ENCODE peak calls at places on chromosomes 7 and 10, in four cellular contexts. P is IMR-90, K is neuronal stem cell, O is mesenchymal stem cell. I is an unnamed sample.
A peak's percentile ranks its signal among the peaks of the same experiment; 100 is the strongest.

GRCh38 chr7:26857534-26858228 is 6.7 kb downstream of the SKAP2 start:
- DNase-seq in K (peak; percentile 65), O (peak; percentile 42), P (peak; percentile 67), I (no peak)

GRCh38 chr10:110209399-110209925 is 2.1 kb downstream of the MXI1 start:
- DNase-seq in O (peak; percentile 79), K (peak; percentile 38), P (peak; percentile 65), I (peak; percentile 95)

GRCh38 chr7:125127304-125127703 is 197.7 kb upstream of the POT1 start:
- DNase-seq in O (no peak), K (no peak), P (no peak), I (no peak)

GRCh38 chr10:78903351-78903940 is 165.3 kb upstream of the ZMIZ1 start:
- DNase-seq in O (no peak), P (no peak), K (no peak), I (no peak)

GRCh38 chr7:2639994-2640830 is 8.4 kb downstream of the TTYH3 start:
- DNase-seq in K (no peak), P (no peak), O (no peak), I (peak; percentile 74)

GRCh38 chr7:102431617-102432298 is 1.6 kb upstream of the ORAI2 start:
- DNase-seq in P (no peak), K (no peak), O (peak; percentile 41), I (peak; percentile 48)

GRCh38 chr7:70833726-70834125 is 298.2 kb upstream of the GALNT17 start:
- DNase-seq in K (no peak), P (peak; percentile 69), O (no peak), I (no peak)

GRCh38 chr10:125123363-125124113 is 36.8 kb downstream of the CTBP2 start:
- DNase-seq in K (no peak), O (peak; percentile 74), P (peak; percentile 69), I (peak; percentile 55)

GRCh38 chr7:157993406-157994105 is 594.1 kb downstream of the PTPRN2 start:
- DNase-seq in K (no peak), P (no peak), O (no peak), I (no peak)

GRCh38 chr7:79876769-79877362 is 257.8 kb upstream of the GNAI1 start:
- DNase-seq in O (peak; percentile 95), K (no peak), P (peak; percentile 99), I (no peak)

DNA sequence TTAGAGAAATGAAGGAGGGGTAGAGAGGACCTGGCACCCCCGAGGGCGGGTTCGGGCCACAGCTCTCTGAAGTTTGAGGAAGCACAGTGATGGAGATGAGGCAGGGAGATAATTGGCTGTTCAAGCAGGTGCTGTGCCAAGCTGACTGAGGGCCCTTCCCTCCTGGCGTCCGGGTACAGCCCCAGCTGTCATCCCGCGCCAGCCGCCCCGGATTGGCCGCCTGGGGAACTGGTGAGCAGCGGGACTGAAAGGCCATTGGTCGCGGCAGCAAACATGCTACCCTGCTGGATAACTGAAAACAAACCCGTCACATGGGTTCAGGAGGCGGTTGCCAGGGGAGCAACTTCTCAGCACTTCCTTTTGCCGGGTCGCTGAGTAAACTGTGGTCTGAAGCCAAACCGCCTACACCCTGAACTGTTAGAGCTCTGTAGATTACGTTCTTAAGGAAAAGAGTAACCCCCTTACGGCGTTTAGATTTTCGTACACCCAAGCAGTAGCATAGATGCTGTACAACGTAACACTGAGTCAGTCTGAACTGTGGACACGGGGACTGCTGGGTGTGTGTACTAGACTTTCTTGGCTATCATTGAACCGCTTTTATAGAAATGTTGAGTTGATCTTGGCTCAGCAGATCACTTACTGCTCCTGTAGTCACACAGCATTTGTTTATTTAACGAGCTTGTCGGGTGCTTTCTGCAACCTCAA is 1.3 kb downstream of the INSIG1 start:
- DNase-seq in K (peak; percentile 78), P (peak; percentile 98), O (peak; percentile 95), I (peak; percentile 80)
- H3K4me2 ChIP-seq in K (peak overlapping the region; percentile 64), P (peak overlapping the region; percentile 87), O (peak overlapping the region; percentile 94), I (peak overlapping the region; percentile 76)

GRCh38 chr7:100829150-100829716 is 1.9 kb upstream of the EPHB4 start:
- DNase-seq in O (no peak), P (no peak), K (no peak), I (no peak)
- H2BK5ac ChIP-seq in O (no peak overlapping the region), P (no peak overlapping the region), K (no peak overlapping the region), I (no peak overlapping the region)

GRCh38 chr7:36037121-36037662 is 115.9 kb upstream of the EEPD1 start:
- DNase-seq in K (no peak), O (peak; percentile 75), P (peak; percentile 74), I (peak; percentile 97)
- H3K4me2 ChIP-seq in K (no peak overlapping the region), O (no peak overlapping the region), P (no peak overlapping the region), I (no peak overlapping the region)

DNA sequence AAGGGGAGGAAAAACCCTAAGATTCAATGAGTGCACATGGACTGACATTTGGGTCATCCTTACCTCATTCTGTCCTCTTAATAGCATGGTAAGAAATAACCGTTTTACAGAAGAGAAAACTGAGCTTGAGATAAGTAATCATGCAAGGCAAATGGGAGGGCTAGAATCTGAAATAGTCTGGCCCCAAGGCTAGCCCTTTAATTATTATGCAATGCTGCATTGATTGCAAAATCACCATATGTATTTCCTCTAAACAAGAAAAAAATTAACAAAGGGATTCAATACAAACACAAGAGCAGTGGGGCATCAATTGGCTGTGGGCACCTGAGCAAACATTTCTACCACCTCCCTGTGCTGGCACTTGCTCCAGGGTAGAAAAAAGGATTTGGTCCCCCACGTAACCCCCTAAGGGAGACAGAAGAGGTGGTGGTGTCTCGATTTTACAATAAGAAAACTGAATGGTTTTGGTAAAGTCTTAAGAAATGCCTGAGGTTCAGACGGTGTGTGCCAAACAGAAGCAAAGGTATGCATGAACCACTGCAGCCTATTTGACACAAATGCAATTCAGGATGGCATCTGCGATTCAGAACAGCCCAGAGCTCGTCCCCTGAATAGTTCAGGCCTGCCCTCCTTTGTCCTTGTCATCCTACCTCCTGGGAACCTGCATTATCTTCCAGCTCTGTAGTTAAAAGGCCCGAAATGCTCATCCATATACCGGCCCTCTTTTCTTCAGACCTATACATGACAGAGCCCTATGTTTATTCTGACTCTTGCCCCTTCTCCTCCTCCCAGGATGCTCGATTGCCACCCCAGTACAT is 23.6 kb downstream of the PIP4K2A start:
- DNase-seq in P (peak; percentile 28), O (peak; percentile 28), K (no peak), I (peak; percentile 35)
- H2BK5ac ChIP-seq in P (no peak overlapping the region), O (no peak overlapping the region), K (no peak overlapping the region), I (no peak overlapping the region)

I was measured in trophoblast cell.